ENCODE peak calls at places on chromosomes 13 and 19, in five cellular contexts. H is esophagus squamous epithelium, Z is spleen, D is choroid plexus epithelial cell, P is A549. N is an unnamed sample.
A peak's percentile ranks its signal among the peaks of the same experiment; 100 is the strongest.

GRCh38 chr19:58218899-58219298 is 9.8 kb upstream of the ZNF544 start:
- DNase-seq in H (no peak), Z (no peak), D (peak; percentile 34), P (peak; percentile 55), N (no peak)

GRCh38 chr13:43140985-43141384 is 117.6 kb downstream of the DNAJC15 start:
- DNase-seq in H (no peak), Z (no peak), D (no peak), P (no peak), N (no peak)

GRCh38 chr13:49643003-49643651 is 14.8 kb downstream of the ARL11 start:
- DNase-seq in H (no peak), Z (no peak), D (no peak), P (no peak), N (no peak)

GRCh38 chr19:13441810-13442512 is 64.3 kb downstream of the CACNA1A start:
- DNase-seq in H (no peak), Z (no peak), D (peak; percentile 27), P (peak; percentile 21), N (peak; percentile 35)

GRCh38 chr13:22312405-22312803 is 641.5 kb downstream of the FGF9 start:
- DNase-seq in H (no peak), Z (no peak), D (no peak), P (no peak), N (no peak)

GRCh38 chr13:90443268-90443667 is 904.2 kb upstream of the MIR17HG start:
- DNase-seq in H (no peak), Z (no peak), D (no peak), P (peak; percentile 39), N (no peak)

GRCh38 chr13:23866420-23867026 is 22.7 kb downstream of the MIPEP start:
- DNase-seq in H (no peak), Z (no peak), D (no peak), P (peak; percentile 20), N (no peak)

GRCh38 chr19:45474191-45474940 is 6.6 kb downstream of the FOSB start:
- DNase-seq in H (no peak), Z (no peak), D (no peak), P (no peak), N (no peak)

GRCh38 chr19:5155586-5156210 is 184.9 kb downstream of the PTPRS start:
- DNase-seq in H (no peak), Z (peak; percentile 36), D (no peak), P (no peak), N (no peak)

GRCh38 chr13:36344886-36345437 is 1.2 kb downstream of the SPART start:
- DNase-seq in H (no peak), Z (no peak), D (peak; percentile 31), P (no peak), N (no peak)

GRCh38 chr19:46487802-46488445 is 7.7 kb downstream of the PNMA8B start:
- DNase-seq in H (no peak), Z (peak; percentile 88), D (peak; percentile 71), P (peak; percentile 71), N (no peak)

GRCh38 chr19:46384396-46384795 is 29.0 kb downstream of the CCDC8 start:
- DNase-seq in H (no peak), Z (peak; percentile 58), D (no peak), P (no peak), N (no peak)

GRCh38 chr13:37918116-37919100 is 48.8 kb upstream of the TRPC4 start:
- DNase-seq in H (no peak), Z (no peak), D (no peak), P (no peak), N (no peak)

GRCh38 chr13:39676315-39676876 is 20.9 kb downstream of the COG6 start:
- DNase-seq in H (no peak), Z (no peak), D (peak; percentile 78), P (peak; percentile 41), N (no peak)

GRCh38 chr19:42129399-42130253 is 2.6 kb downstream of the POU2F2 start:
- DNase-seq in H (no peak), Z (peak; percentile 94), D (peak; percentile 38), P (no peak), N (peak; percentile 71)

GRCh38 chr13:89695343-89696257 is 1651.9 kb upstream of the MIR17HG start:
- DNase-seq in H (no peak), Z (no peak), D (peak; percentile 69), P (peak; percentile 39), N (no peak)

GRCh38 chr13:30681489-30682242 is 53.7 kb upstream of the ALOX5AP start:
- DNase-seq in H (no peak), Z (no peak), D (peak; percentile 85), P (no peak), N (no peak)

GRCh38 chr19:2969104-2969504 is 8.3 kb upstream of the TLE6 start:
- DNase-seq in H (no peak), Z (no peak), D (peak; percentile 44), P (no peak), N (no peak)

GRCh38 chr13:20160346-20161274 is at the start of gene GJA3:
- DNase-seq in H (no peak), Z (peak; percentile 84), D (peak; percentile 11), P (peak; percentile 29), N (no peak)

GRCh38 chr19:34881982-34882381 is 44.7 kb upstream of the ZNF30 start:
- DNase-seq in H (no peak), Z (no peak), D (peak; percentile 62), P (no peak), N (peak; percentile 0)

GRCh38 chr13:89267734-89268133 is 1596.6 kb downstream of the SLITRK5 start:
- DNase-seq in H (no peak), Z (no peak), D (peak; percentile 27), P (no peak), N (no peak)

GRCh38 chr13:81184556-81185265 is 843.8 kb upstream of the SPRY2 start:
- DNase-seq in H (no peak), Z (no peak), D (no peak), P (no peak), N (no peak)

GRCh38 chr13:109123971-109124370 is 494.6 kb downstream of the MYO16 start:
- DNase-seq in H (no peak), Z (no peak), D (peak; percentile 30), P (no peak), N (no peak)
- TF ChIP-seq CTCF in H (no peak), Z (no peak), D (peak; percentile 9), P (no peak), N (no peak)

DNA sequence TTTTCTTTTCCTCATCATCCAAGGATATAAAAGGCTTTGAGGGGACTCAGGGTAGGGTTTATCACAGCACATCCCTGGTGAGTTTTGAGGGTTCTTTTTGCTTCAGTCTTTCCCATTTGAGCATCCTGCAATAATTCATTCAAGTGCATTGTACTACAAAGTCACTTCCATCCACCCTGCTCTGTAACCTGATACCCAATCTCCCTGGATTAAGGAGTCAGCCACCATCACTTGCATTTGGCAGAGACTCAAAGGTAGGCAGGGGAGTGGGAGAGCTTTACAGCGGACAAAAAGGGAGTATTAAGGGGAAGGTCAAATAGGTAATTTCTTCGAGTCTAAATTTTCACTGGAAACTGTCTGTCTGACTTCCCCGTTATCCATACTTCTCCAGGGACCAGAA is 216.1 kb upstream of the TMTC4 start:
- DNase-seq in H (no peak), Z (no peak), D (no peak), P (no peak), N (no peak)
- H3K4me3 ChIP-seq in H (no peak overlapping the region), Z (no peak overlapping the region), D (no peak overlapping the region), P (no peak overlapping the region), N (no peak overlapping the region)

DNA sequence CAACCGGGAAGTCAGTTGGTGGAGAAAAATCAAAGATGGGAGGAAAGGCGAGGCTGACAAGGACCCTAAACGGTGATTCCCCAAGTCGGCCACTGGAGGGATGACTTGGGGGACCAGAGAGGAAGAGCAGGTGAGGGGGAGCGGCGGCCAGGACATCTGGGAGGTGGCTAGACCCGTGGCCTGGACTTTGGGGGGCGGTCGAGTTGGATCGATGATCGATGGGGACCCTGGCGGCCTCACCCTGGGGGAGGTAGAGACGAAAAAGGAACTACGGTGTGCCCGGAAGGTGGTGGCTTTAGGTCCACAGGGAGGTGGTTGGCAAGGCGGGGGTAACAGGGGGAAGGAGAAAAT is 7.6 kb upstream of the CIRBP start:
- DNase-seq in H (no peak), Z (no peak), D (no peak), P (peak; percentile 53), N (no peak)
- TF ChIP-seq CTCF in H (peak; percentile 20), Z (peak; percentile 17), D (peak; percentile 14), P (no peak), N (no peak)

DNA sequence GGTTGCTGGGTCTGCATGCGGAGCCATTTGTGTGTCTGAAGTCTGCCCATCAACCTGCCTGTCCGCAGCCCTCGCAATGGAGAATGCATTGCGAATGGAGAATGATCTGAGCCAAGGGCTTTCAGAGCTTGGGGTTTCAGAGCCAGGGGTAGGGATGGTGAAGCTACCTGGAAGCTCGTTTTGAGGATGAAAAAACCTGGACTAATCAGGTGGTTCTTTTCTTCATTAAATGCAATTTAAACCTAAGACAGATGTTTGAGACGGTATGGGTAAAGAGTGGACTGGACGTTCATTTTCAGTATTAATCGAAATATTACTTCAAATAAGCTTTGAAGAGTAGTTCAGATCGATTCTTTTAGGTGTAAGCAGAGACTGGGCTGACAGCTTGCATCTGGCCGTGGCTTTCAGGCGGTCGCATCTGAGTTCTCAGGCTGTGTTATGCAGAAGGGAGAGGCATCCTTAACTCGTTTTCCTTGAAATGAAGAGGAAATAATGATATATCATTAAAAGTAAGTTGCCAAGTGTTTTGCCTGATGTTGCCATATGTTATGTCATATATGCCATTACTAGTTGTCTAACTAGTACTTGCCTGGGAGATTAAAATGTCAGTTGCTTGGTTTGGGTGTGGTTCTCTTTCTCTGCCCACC is 801 bp downstream of the MCF2L start:
- DNase-seq in H (no peak), Z (no peak), D (no peak), P (no peak), N (no peak)
- H3K4me3 ChIP-seq in H (peak overlapping the region; percentile 54), Z (peak overlapping the region; percentile 32), D (no peak overlapping the region), P (no peak overlapping the region), N (no peak overlapping the region)

N was measured in HFF-Myc.